ENCODE peak calls at places on chromosome 15, in five cellular contexts. E, F, L, C and T are unnamed samples.

GRCh38 chr15:77468896-77469295 is 48.2 kb downstream of the HMG20A start:
- DNase-seq in E (no peak), F (no peak), L (peak), C (no peak), T (no peak)

GRCh38 chr15:62444104-62445027 is 279.3 kb upstream of the C2CD4B start:
- DNase-seq in E (no peak), F (no peak), L (no peak), C (no peak), T (no peak)

GRCh38 chr15:96585634-96586386 is 255.3 kb downstream of the NR2F2 start:
- DNase-seq in E (peak), F (no peak), L (no peak), C (peak), T (no peak)

GRCh38 chr15:59686389-59686788 is 2.7 kb downstream of the BNIP2 start:
- DNase-seq in E (no peak), F (peak), L (no peak), C (no peak), T (no peak)

GRCh38 chr15:52136471-52136993 is 24.0 kb upstream of the BCL2L10 start:
- DNase-seq in E (no peak), F (no peak), L (no peak), C (no peak), T (no peak)

GRCh38 chr15:74130089-74130848 is at the start of gene ISLR2:
- DNase-seq in E (peak), F (no peak), L (no peak), C (no peak), T (no peak)

GRCh38 chr15:91852741-91853500 is 587 bp upstream of the SLCO3A1 start:
- DNase-seq in E (peak), F (no peak), L (peak), C (peak), T (peak)

GRCh38 chr15:43514241-43515057 is 3.0 kb upstream of the MAP1A start:
- DNase-seq in E (peak), F (no peak), L (peak), C (peak), T (no peak)

GRCh38 chr15:98946301-98947255 is 61.0 kb downstream of the PGPEP1L start:
- DNase-seq in E (no peak), F (no peak), L (no peak), C (no peak), T (no peak)

GRCh38 chr15:89243046-89243690 is 611 bp upstream of the FANCI start:
- DNase-seq in E (no peak), F (no peak), L (no peak), C (no peak), T (no peak)

GRCh38 chr15:96064351-96064756 is 266.1 kb upstream of the NR2F2 start:
- DNase-seq in E (no peak), F (no peak), L (peak), C (no peak), T (no peak)

GRCh38 chr15:38216763-38217162 is 35.9 kb upstream of the SPRED1 start:
- DNase-seq in E (no peak), F (no peak), L (peak), C (no peak), T (no peak)

GRCh38 chr15:23855260-23855659 is 168.2 kb upstream of the NDN start:
- DNase-seq in E (no peak), F (no peak), L (no peak), C (no peak), T (no peak)

GRCh38 chr15:63489352-63489751 is 15.0 kb upstream of the USP3 start:
- DNase-seq in E (no peak), F (no peak), L (no peak), C (no peak), T (no peak)

GRCh38 chr15:69735126-69735525 is 282.5 kb downstream of the RPLP1 start:
- DNase-seq in E (peak), F (no peak), L (no peak), C (no peak), T (no peak)

GRCh38 chr15:35540031-35540430 is 5.9 kb downstream of the DPH6 start:
- DNase-seq in E (no peak), F (no peak), L (no peak), C (no peak), T (no peak)

GRCh38 chr15:60004846-60005351 is 788 bp downstream of the FOXB1 start:
- DNase-seq in E (peak), F (no peak), L (no peak), C (no peak), T (no peak)

GRCh38 chr15:61951949-61952348 is 108.3 kb downstream of the VPS13C start:
- DNase-seq in E (no peak), F (no peak), L (no peak), C (no peak), T (no peak)

GRCh38 chr15:38905634-38906033 is 341.0 kb upstream of the RASGRP1 start:
- DNase-seq in E (no peak), F (no peak), L (no peak), C (no peak), T (no peak)

GRCh38 chr15:41207687-41208448 is 22.7 kb downstream of the EXD1 start:
- DNase-seq in E (no peak), F (no peak), L (no peak), C (no peak), T (no peak)

GRCh38 chr15:30926161-30926560 is 22.4 kb downstream of the FAN1 start:
- DNase-seq in E (no peak), F (no peak), L (no peak), C (no peak), T (no peak)
- TF ChIP-seq FOXM1 in E (no peak), F (no peak), L (no peak), C (no peak), T (no peak)

GRCh38 chr15:58404722-58405121 is 27.1 kb upstream of the LIPC start:
- DNase-seq in E (no peak), F (no peak), L (no peak), C (no peak), T (no peak)

GRCh38 chr15:58405865-58406264 is 25.9 kb upstream of the LIPC start:
- DNase-seq in E (no peak), F (no peak), L (no peak), C (no peak), T (no peak)

GRCh38 chr15:58404020-58404419 is 27.8 kb upstream of the LIPC start:
- DNase-seq in E (no peak), F (no peak), L (no peak), C (no peak), T (no peak)

GRCh38 chr15:58401991-58402649 is 29.7 kb upstream of the LIPC start:
- DNase-seq in E (no peak), F (no peak), L (no peak), C (no peak), T (no peak)

GRCh38 chr15:58403581-58403980 is 28.2 kb upstream of the LIPC start:
- DNase-seq in E (no peak), F (no peak), L (no peak), C (no peak), T (no peak)
- TF ChIP-seq FOXM1 in E (no peak), F (no peak), L (no peak), C (no peak), T (no peak)

GRCh38 chr15:65083262-65083701 is 6.7 kb downstream of the KBTBD13 start:
- DNase-seq in E (no peak), F (no peak), L (no peak), C (no peak), T (peak)
- TF ChIP-seq FOXM1 in E (no peak), F (no peak), L (no peak), C (no peak), T (no peak)

GRCh38 chr15:75151214-75152128 is 50.2 kb upstream of the C15orf39 start:
- DNase-seq in E (no peak), F (no peak), L (no peak), C (no peak), T (no peak)
- TF ChIP-seq FOXM1 in E (no peak), F (no peak), L (no peak), C (no peak), T (no peak)